ENCODE peak calls at places on chromosomes 13 and 19, in ten cellular contexts. One of them, this sample, is unnamed.

GRCh38 chr13:50244913-50245574 is 229.8 kb downstream of the KCNRG start:
- DNase-seq in ovary: no peak
- DNase-seq in adrenal gland: peak; percentile 44
- DNase-seq in IMR-90: peak; percentile 88
- DNase-seq in body of pancreas: no peak
- DNase-seq in esophagus squamous epithelium: no peak
- DNase-seq in transverse colon: no peak
- DNase-seq in testis: no peak
- DNase-seq in breast epithelium: no peak
- DNase-seq in A549: peak; percentile 48
- DNase-seq in this sample: no peak

GRCh38 chr13:30866692-30867669 is 39.1 kb upstream of the MEDAG start:
- DNase-seq in ovary: no peak
- DNase-seq in adrenal gland: no peak
- DNase-seq in IMR-90: no peak
- DNase-seq in body of pancreas: no peak
- DNase-seq in esophagus squamous epithelium: no peak
- DNase-seq in transverse colon: no peak
- DNase-seq in testis: no peak
- DNase-seq in breast epithelium: no peak
- DNase-seq in A549: no peak
- DNase-seq in this sample: no peak

GRCh38 chr13:79679334-79679733 is 198.4 kb downstream of the NDFIP2 start:
- DNase-seq in ovary: peak; percentile 61
- DNase-seq in adrenal gland: peak; percentile 76
- DNase-seq in IMR-90: peak; percentile 70
- DNase-seq in body of pancreas: peak; percentile 85
- DNase-seq in esophagus squamous epithelium: no peak
- DNase-seq in transverse colon: peak; percentile 79
- DNase-seq in testis: peak; percentile 90
- DNase-seq in breast epithelium: peak; percentile 57
- DNase-seq in A549: peak; percentile 3
- DNase-seq in this sample: peak; percentile 56

GRCh38 chr13:41296879-41297646 is 14.0 kb upstream of the NAA16 start:
- DNase-seq in ovary: no peak
- DNase-seq in adrenal gland: no peak
- DNase-seq in IMR-90: no peak
- DNase-seq in body of pancreas: no peak
- DNase-seq in esophagus squamous epithelium: no peak
- DNase-seq in transverse colon: no peak
- DNase-seq in testis: no peak
- DNase-seq in breast epithelium: no peak
- DNase-seq in A549: no peak
- DNase-seq in this sample: no peak

GRCh38 chr13:101623469-101624209 is 171.2 kb downstream of the ITGBL1 start:
- DNase-seq in ovary: no peak
- DNase-seq in adrenal gland: no peak
- DNase-seq in IMR-90: peak; percentile 24
- DNase-seq in body of pancreas: no peak
- DNase-seq in esophagus squamous epithelium: no peak
- DNase-seq in transverse colon: no peak
- DNase-seq in testis: no peak
- DNase-seq in breast epithelium: no peak
- DNase-seq in A549: no peak
- DNase-seq in this sample: no peak

GRCh38 chr19:3683405-3683865 is 16.8 kb downstream of the PIP5K1C start:
- DNase-seq in ovary: no peak
- DNase-seq in adrenal gland: peak; percentile 33
- DNase-seq in IMR-90: no peak
- DNase-seq in body of pancreas: no peak
- DNase-seq in esophagus squamous epithelium: no peak
- DNase-seq in transverse colon: no peak
- DNase-seq in testis: no peak
- DNase-seq in breast epithelium: no peak
- DNase-seq in A549: no peak
- DNase-seq in this sample: peak; percentile 81

GRCh38 chr13:100596516-100596915 is 7.9 kb upstream of the GGACT start:
- DNase-seq in ovary: no peak
- DNase-seq in adrenal gland: no peak
- DNase-seq in IMR-90: no peak
- DNase-seq in body of pancreas: no peak
- DNase-seq in esophagus squamous epithelium: no peak
- DNase-seq in transverse colon: no peak
- DNase-seq in testis: no peak
- DNase-seq in breast epithelium: no peak
- DNase-seq in A549: no peak
- DNase-seq in this sample: no peak

GRCh38 chr19:47417107-47417745 is 2.1 kb downstream of the MEIS3 start:
- DNase-seq in ovary: no peak
- DNase-seq in adrenal gland: no peak
- DNase-seq in IMR-90: no peak
- DNase-seq in body of pancreas: no peak
- DNase-seq in esophagus squamous epithelium: no peak
- DNase-seq in transverse colon: no peak
- DNase-seq in testis: no peak
- DNase-seq in breast epithelium: no peak
- DNase-seq in A549: no peak
- DNase-seq in this sample: no peak

GRCh38 chr19:48424694-48425219 is 21.0 kb upstream of the GRWD1 start:
- DNase-seq in ovary: no peak
- DNase-seq in adrenal gland: peak; percentile 39
- DNase-seq in IMR-90: peak; percentile 72
- DNase-seq in body of pancreas: no peak
- DNase-seq in esophagus squamous epithelium: no peak
- DNase-seq in transverse colon: no peak
- DNase-seq in testis: no peak
- DNase-seq in breast epithelium: no peak
- DNase-seq in A549: peak; percentile 92
- DNase-seq in this sample: no peak

GRCh38 chr13:114049026-114049425 is 75.2 kb upstream of the C13orf46 start:
- DNase-seq in ovary: no peak
- DNase-seq in adrenal gland: no peak
- DNase-seq in IMR-90: no peak
- DNase-seq in body of pancreas: no peak
- DNase-seq in esophagus squamous epithelium: no peak
- DNase-seq in transverse colon: peak; percentile 84
- DNase-seq in testis: no peak
- DNase-seq in breast epithelium: no peak
- DNase-seq in A549: no peak
- DNase-seq in this sample: no peak

GRCh38 chr13:49046002-49046401 is 70.3 kb downstream of the FNDC3A start:
- DNase-seq in ovary: no peak
- DNase-seq in adrenal gland: no peak
- DNase-seq in IMR-90: peak; percentile 36
- DNase-seq in body of pancreas: no peak
- DNase-seq in esophagus squamous epithelium: no peak
- DNase-seq in transverse colon: no peak
- DNase-seq in testis: no peak
- DNase-seq in breast epithelium: no peak
- DNase-seq in A549: no peak
- DNase-seq in this sample: no peak

GRCh38 chr19:41816761-41817160 is 20.4 kb downstream of the CEACAM3 start:
- DNase-seq in ovary: no peak
- DNase-seq in adrenal gland: no peak
- DNase-seq in IMR-90: no peak
- DNase-seq in body of pancreas: no peak
- DNase-seq in esophagus squamous epithelium: no peak
- DNase-seq in transverse colon: peak; percentile 28
- DNase-seq in testis: no peak
- DNase-seq in breast epithelium: no peak
- DNase-seq in A549: no peak
- DNase-seq in this sample: no peak

GRCh38 chr13:23567792-23568480 is 2.3 kb upstream of the TNFRSF19 start:
- DNase-seq in ovary: no peak
- DNase-seq in adrenal gland: no peak
- DNase-seq in IMR-90: no peak
- DNase-seq in body of pancreas: no peak
- DNase-seq in esophagus squamous epithelium: no peak
- DNase-seq in transverse colon: no peak
- DNase-seq in testis: no peak
- DNase-seq in breast epithelium: no peak
- DNase-seq in A549: no peak
- DNase-seq in this sample: no peak

GRCh38 chr19:48994035-48994386 is 324 bp downstream of the RUVBL2 start:
- DNase-seq in ovary: no peak
- DNase-seq in adrenal gland: no peak
- DNase-seq in IMR-90: no peak
- DNase-seq in body of pancreas: no peak
- DNase-seq in esophagus squamous epithelium: no peak
- DNase-seq in transverse colon: no peak
- DNase-seq in testis: no peak
- DNase-seq in breast epithelium: no peak
- DNase-seq in A549: no peak
- DNase-seq in this sample: no peak

GRCh38 chr19:48333467-48334384 is 8.4 kb downstream of the EMP3 start:
- DNase-seq in ovary: peak; percentile 87
- DNase-seq in adrenal gland: peak; percentile 92
- DNase-seq in IMR-90: peak; percentile 91
- DNase-seq in body of pancreas: peak; percentile 92
- DNase-seq in esophagus squamous epithelium: peak; percentile 61
- DNase-seq in transverse colon: peak; percentile 96
- DNase-seq in testis: peak; percentile 95
- DNase-seq in breast epithelium: peak; percentile 87
- DNase-seq in A549: peak; percentile 99
- DNase-seq in this sample: peak; percentile 87

GRCh38 chr19:38989066-38989605 is 13.6 kb upstream of the FBXO17 start:
- DNase-seq in ovary: no peak
- DNase-seq in adrenal gland: no peak
- DNase-seq in IMR-90: no peak
- DNase-seq in body of pancreas: no peak
- DNase-seq in esophagus squamous epithelium: no peak
- DNase-seq in transverse colon: no peak
- DNase-seq in testis: peak; percentile 15
- DNase-seq in breast epithelium: no peak
- DNase-seq in A549: no peak
- DNase-seq in this sample: no peak

GRCh38 chr13:97380696-97381095 is 53.3 kb upstream of the RAP2A start:
- DNase-seq in ovary: no peak
- DNase-seq in adrenal gland: no peak
- DNase-seq in IMR-90: no peak
- DNase-seq in body of pancreas: no peak
- DNase-seq in esophagus squamous epithelium: no peak
- DNase-seq in transverse colon: no peak
- DNase-seq in testis: no peak
- DNase-seq in breast epithelium: no peak
- DNase-seq in A549: no peak
- DNase-seq in this sample: no peak

GRCh38 chr13:99220199-99220931 is 19.7 kb downstream of the UBAC2 start:
- DNase-seq in ovary: no peak
- DNase-seq in adrenal gland: no peak
- DNase-seq in IMR-90: no peak
- DNase-seq in body of pancreas: no peak
- DNase-seq in esophagus squamous epithelium: no peak
- DNase-seq in transverse colon: no peak
- DNase-seq in testis: no peak
- DNase-seq in breast epithelium: no peak
- DNase-seq in A549: no peak
- DNase-seq in this sample: no peak
- H3K4me1 ChIP-seq in ovary: peaks cover 8% of the 10 kb centered on the region
- H3K4me1 ChIP-seq in adrenal gland: peaks cover 11% of the 10 kb centered on the region
- H3K4me1 ChIP-seq in IMR-90: peaks cover 6% of the 10 kb centered on the region
- H3K4me1 ChIP-seq in body of pancreas: peaks cover 39% of the 10 kb centered on the region
- H3K4me1 ChIP-seq in esophagus squamous epithelium: peaks cover 68% of the 10 kb centered on the region
- H3K4me1 ChIP-seq in transverse colon: peaks cover 11% of the 10 kb centered on the region
- H3K4me1 ChIP-seq in testis: peaks cover 16% of the 10 kb centered on the region
- H3K4me1 ChIP-seq in breast epithelium: no peaks in the 10 kb centered on the region
- H3K4me1 ChIP-seq in A549: peaks cover 7% of the 10 kb centered on the region
- H3K4me1 ChIP-seq in this sample: no peaks in the 10 kb centered on the region

DNA sequence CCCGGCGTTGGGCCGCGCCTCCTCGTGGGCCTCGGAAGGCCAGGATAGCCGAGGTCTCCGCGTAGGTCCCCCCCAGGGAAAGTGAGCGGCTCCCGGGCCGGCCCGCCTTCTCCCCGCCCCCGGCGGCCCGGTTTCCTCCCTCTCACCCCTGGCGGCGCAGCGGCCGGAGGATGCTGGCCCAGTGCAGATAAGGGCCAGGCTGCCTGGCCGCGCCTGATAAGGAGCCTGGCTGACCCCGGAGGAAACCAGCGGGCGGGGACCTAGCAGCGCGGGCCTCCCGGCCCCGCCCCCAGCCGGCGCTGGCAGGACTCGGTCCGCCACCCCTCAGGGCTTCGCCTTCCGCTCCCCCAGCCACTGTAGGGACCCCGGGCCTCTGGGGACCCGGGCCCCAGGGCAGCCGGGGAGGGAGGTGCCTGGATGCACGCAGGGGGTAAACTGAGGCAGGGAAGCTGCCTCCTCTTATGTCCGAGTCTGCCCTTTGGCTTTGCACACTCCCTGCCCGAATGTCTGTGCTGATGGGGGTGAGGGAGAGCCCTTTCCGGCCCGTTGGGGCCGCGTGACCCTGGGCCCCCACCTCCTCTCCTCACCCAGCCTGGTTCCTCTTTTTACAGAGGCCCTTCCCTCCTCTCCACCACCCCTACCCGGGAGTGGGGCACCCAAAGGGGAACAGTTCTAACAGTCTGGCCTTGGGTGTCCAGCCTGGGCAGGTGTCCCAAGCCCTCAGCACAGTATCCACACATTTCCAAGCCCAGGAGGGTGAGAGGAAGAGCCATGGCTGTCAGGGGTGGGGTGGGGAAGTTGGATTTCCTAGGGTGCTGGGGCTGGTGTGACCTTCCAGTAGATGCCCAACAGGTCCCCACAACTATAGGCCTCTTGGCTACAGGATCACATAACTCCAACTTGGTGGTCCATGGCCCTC is at the start of gene LYL1:
- DNase-seq in ovary: peak; percentile 84
- DNase-seq in adrenal gland: peak; percentile 77
- DNase-seq in IMR-90: no peak
- DNase-seq in body of pancreas: no peak
- DNase-seq in esophagus squamous epithelium: no peak
- DNase-seq in transverse colon: peak; percentile 76
- DNase-seq in testis: peak; percentile 81
- DNase-seq in breast epithelium: no peak
- DNase-seq in A549: no peak
- DNase-seq in this sample: peak; percentile 79
- TF ChIP-seq POLR2A in ovary: no peak
- TF ChIP-seq POLR2A in adrenal gland: peak; percentile 2
- TF ChIP-seq POLR2A in IMR-90: no peak
- TF ChIP-seq POLR2A in body of pancreas: peak; percentile 1
- TF ChIP-seq POLR2A in esophagus squamous epithelium: peak; percentile 18
- TF ChIP-seq POLR2A in transverse colon: peak; percentile 31
- TF ChIP-seq POLR2A in testis: no peak
- TF ChIP-seq POLR2A in breast epithelium: no peak
- TF ChIP-seq POLR2A in A549: no peak
- TF ChIP-seq POLR2A in this sample: no peak

GRCh38 chr19:28634031-28634328 is 579.0 kb downstream of the UQCRFS1 start:
- DNase-seq in ovary: no peak
- DNase-seq in adrenal gland: no peak
- DNase-seq in IMR-90: no peak
- DNase-seq in body of pancreas: no peak
- DNase-seq in esophagus squamous epithelium: no peak
- DNase-seq in transverse colon: no peak
- DNase-seq in testis: no peak
- DNase-seq in breast epithelium: no peak
- DNase-seq in A549: no peak
- DNase-seq in this sample: no peak
- TF ChIP-seq CTCF in ovary: no peak
- TF ChIP-seq CTCF in adrenal gland: no peak
- TF ChIP-seq CTCF in IMR-90: no peak
- TF ChIP-seq CTCF in body of pancreas: no peak
- TF ChIP-seq CTCF in esophagus squamous epithelium: no peak
- TF ChIP-seq CTCF in transverse colon: no peak
- TF ChIP-seq CTCF in testis: no peak
- TF ChIP-seq CTCF in breast epithelium: no peak
- TF ChIP-seq CTCF in A549: no peak
- TF ChIP-seq CTCF in this sample: no peak

GRCh38 chr19:16912780-16913179 is 24.0 kb downstream of the F2RL3 start:
- DNase-seq in ovary: no peak
- DNase-seq in adrenal gland: no peak
- DNase-seq in IMR-90: no peak
- DNase-seq in body of pancreas: no peak
- DNase-seq in esophagus squamous epithelium: no peak
- DNase-seq in transverse colon: no peak
- DNase-seq in testis: no peak
- DNase-seq in breast epithelium: no peak
- DNase-seq in A549: no peak
- DNase-seq in this sample: no peak
- H3K4me1 ChIP-seq in ovary: no peaks in the 10 kb centered on the region
- H3K4me1 ChIP-seq in adrenal gland: no peaks in the 10 kb centered on the region
- H3K4me1 ChIP-seq in IMR-90: no peaks in the 10 kb centered on the region
- H3K4me1 ChIP-seq in body of pancreas: no peaks in the 10 kb centered on the region
- H3K4me1 ChIP-seq in esophagus squamous epithelium: no peaks in the 10 kb centered on the region
- H3K4me1 ChIP-seq in transverse colon: no peaks in the 10 kb centered on the region
- H3K4me1 ChIP-seq in testis: no peaks in the 10 kb centered on the region
- H3K4me1 ChIP-seq in breast epithelium: no peaks in the 10 kb centered on the region
- H3K4me1 ChIP-seq in A549: no peaks in the 10 kb centered on the region
- H3K4me1 ChIP-seq in this sample: no peaks in the 10 kb centered on the region

This sample was measured in uterus.